ENCODE peak calls at places on chromosome 11, in eight cellular contexts. O is WTC11, T is left ventricle myocardium inferior, N is sigmoid colon, D is NCI-H1417, G is HCT116, I is mammary epithelial cell, A is H7. Y is an unnamed sample.

GRCh38 chr11:112783945-112784322 is 177.3 kb upstream of the NCAM1 start:
- DNase-seq in O (no peak), T (no peak), N (no peak), D (no peak), G (no peak), I (no peak), A (no peak), Y (no peak)

GRCh38 chr11:46353706-46354105 is 6.4 kb downstream of the DGKZ start:
- DNase-seq in O (no peak), T (no peak), N (no peak), D (no peak), G (no peak), I (peak; percentile 40), A (no peak), Y (no peak)

GRCh38 chr11:127055240-127055639 is 54.7 kb upstream of the KIRREL3 start:
- DNase-seq in O (no peak), T (no peak), N (no peak), D (peak; percentile 18), G (no peak), I (no peak), A (no peak), Y (no peak)

GRCh38 chr11:15113381-15113780 is 1.3 kb upstream of the INSC start:
- DNase-seq in O (no peak), T (no peak), N (no peak), D (no peak), G (no peak), I (no peak), A (no peak), Y (no peak)

GRCh38 chr11:2420502-2421225 is 20.1 kb downstream of the TSSC4 start:
- DNase-seq in O (peak; percentile 84), T (peak; percentile 69), N (peak; percentile 87), D (peak; percentile 17), G (peak; percentile 40), I (peak; percentile 40), A (peak; percentile 100), Y (peak; percentile 88)

GRCh38 chr11:45102810-45103621 is 43.4 kb upstream of the PRDM11 start:
- DNase-seq in O (peak; percentile 68), T (no peak), N (peak; percentile 81), D (peak; percentile 63), G (peak; percentile 45), I (peak; percentile 63), A (peak; percentile 92), Y (no peak)

GRCh38 chr11:61917357-61918109 is at the start of gene RAB3IL1:
- DNase-seq in O (peak; percentile 59), T (peak; percentile 78), N (peak; percentile 87), D (no peak), G (no peak), I (no peak), A (peak; percentile 99), Y (peak; percentile 77)

GRCh38 chr11:65181569-65182257 is at the start of gene CAPN1:
- DNase-seq in O (peak; percentile 71), T (peak; percentile 84), N (peak; percentile 90), D (no peak), G (peak; percentile 87), I (peak; percentile 94), A (peak; percentile 92), Y (peak; percentile 89)

GRCh38 chr11:100824041-100824440 is 137.0 kb downstream of the ARHGAP42 start:
- DNase-seq in O (no peak), T (no peak), N (no peak), D (no peak), G (no peak), I (no peak), A (no peak), Y (no peak)

GRCh38 chr11:76240666-76241065 is 34.4 kb upstream of the WNT11 start:
- DNase-seq in O (no peak), T (no peak), N (no peak), D (no peak), G (no peak), I (no peak), A (no peak), Y (no peak)

GRCh38 chr11:61976813-61977475 is 9.5 kb upstream of the FTH1 start:
- DNase-seq in O (no peak), T (no peak), N (peak; percentile 45), D (no peak), G (no peak), I (no peak), A (no peak), Y (peak; percentile 56)

GRCh38 chr11:81070948-81071347 is 1630.1 kb upstream of the TENM4 start:
- DNase-seq in O (no peak), T (no peak), N (no peak), D (no peak), G (no peak), I (no peak), A (no peak), Y (no peak)

GRCh38 chr11:94153320-94153719 is 24.7 kb downstream of the PANX1 start:
- DNase-seq in O (no peak), T (no peak), N (no peak), D (no peak), G (no peak), I (no peak), A (no peak), Y (no peak)

GRCh38 chr11:801097-801780 is 3.2 kb upstream of the SLC25A22 start:
- DNase-seq in O (no peak), T (no peak), N (no peak), D (no peak), G (no peak), I (no peak), A (no peak), Y (no peak)

GRCh38 chr11:27396259-27396839 is 33.3 kb upstream of the CCDC34 start:
- DNase-seq in O (no peak), T (no peak), N (no peak), D (no peak), G (no peak), I (no peak), A (no peak), Y (no peak)

GRCh38 chr11:109196016-109196415 is 226.0 kb upstream of the C11orf87 start:
- DNase-seq in O (no peak), T (no peak), N (no peak), D (no peak), G (no peak), I (no peak), A (no peak), Y (no peak)

GRCh38 chr11:60857378-60858232 is 1.9 kb upstream of the PTGDR2 start:
- DNase-seq in O (no peak), T (no peak), N (no peak), D (no peak), G (no peak), I (no peak), A (no peak), Y (no peak)

GRCh38 chr11:32891657-32892354 is 805 bp upstream of the QSER1 start:
- DNase-seq in O (no peak), T (no peak), N (no peak), D (peak; percentile 51), G (no peak), I (peak; percentile 28), A (peak; percentile 67), Y (no peak)

GRCh38 chr11:105935791-105936190 is 86.2 kb downstream of the MSANTD4 start:
- DNase-seq in O (no peak), T (no peak), N (no peak), D (peak; percentile 3), G (peak; percentile 21), I (peak; percentile 89), A (no peak), Y (no peak)

GRCh38 chr11:57458060-57458409 is 2.3 kb upstream of the RTN4RL2 start:
- DNase-seq in O (peak; percentile 61), T (no peak), N (no peak), D (no peak), G (no peak), I (no peak), A (no peak), Y (no peak)

GRCh38 chr11:45610627-45611026 is 54.8 kb downstream of the CHST1 start:
- DNase-seq in O (no peak), T (no peak), N (no peak), D (no peak), G (no peak), I (no peak), A (no peak), Y (no peak)

GRCh38 chr11:44773351-44773965 is 46.7 kb downstream of the TSPAN18 start:
- DNase-seq in O (no peak), T (no peak), N (no peak), D (no peak), G (no peak), I (no peak), A (no peak), Y (no peak)

GRCh38 chr11:9726313-9727022 is 62.6 kb downstream of the SWAP70 start:
- DNase-seq in O (no peak), T (no peak), N (no peak), D (no peak), G (peak; percentile 23), I (peak; percentile 75), A (no peak), Y (no peak)

GRCh38 chr11:69823641-69824285 is 4.5 kb upstream of the FGF3 start:
- DNase-seq in O (no peak), T (no peak), N (no peak), D (no peak), G (no peak), I (no peak), A (peak; percentile 39), Y (no peak)

GRCh38 chr11:69718147-69718546 is 14.3 kb upstream of the FGF19 start:
- DNase-seq in O (peak; percentile 85), T (peak; percentile 36), N (no peak), D (peak; percentile 74), G (no peak), I (no peak), A (peak; percentile 96), Y (no peak)

GRCh38 chr11:70510571-70510970 is 112.2 kb downstream of the CTTN start:
- DNase-seq in O (no peak), T (peak; percentile 5), N (no peak), D (no peak), G (no peak), I (no peak), A (no peak), Y (no peak)

GRCh38 chr11:36014499-36014898 is 70.6 kb downstream of the LDLRAD3 start:
- DNase-seq in O (no peak), T (no peak), N (no peak), D (no peak), G (no peak), I (no peak), A (no peak), Y (no peak)

GRCh38 chr11:31882951-31883392 is 71.8 kb upstream of the PAX6 start:
- DNase-seq in O (no peak), T (no peak), N (no peak), D (no peak), G (no peak), I (no peak), A (peak; percentile 43), Y (no peak)

GRCh38 chr11:33743291-33743690 is 7.1 kb upstream of the CD59 start:
- DNase-seq in O (no peak), T (no peak), N (no peak), D (no peak), G (no peak), I (no peak), A (no peak), Y (no peak)